ENCODE peak calls at places on chromosome 1, in five cellular contexts. Y, U, N, J and P are unnamed samples.

GRCh38 chr1:61638296-61638695 is 86.6 kb downstream of the TM2D1 start:
- DNase-seq in N (peak), Y (no peak), J (no peak), U (no peak), P (peak)

GRCh38 chr1:109198043-109198695 is 15.5 kb upstream of the SARS1 start:
- DNase-seq in Y (no peak), U (no peak), N (peak), J (peak), P (peak)

GRCh38 chr1:235402457-235403200 is 35.4 kb downstream of the TBCE start:
- DNase-seq in N (no peak), Y (no peak), J (peak), U (no peak), P (no peak)

GRCh38 chr1:87120779-87121178 is 206.3 kb downstream of the HS2ST1 start:
- DNase-seq in U (no peak), Y (no peak), J (no peak), N (no peak), P (no peak)

GRCh38 chr1:29669912-29670311 is 433.6 kb downstream of the PTPRU start:
- DNase-seq in Y (no peak), U (no peak), N (no peak), J (peak), P (no peak)

GRCh38 chr1:240312872-240313271 is 221.2 kb downstream of the FMN2 start:
- DNase-seq in J (no peak), Y (no peak), U (no peak), N (peak), P (peak)

GRCh38 chr1:8981169-8981568 is 35.5 kb downstream of the CA6 start:
- DNase-seq in N (no peak), J (no peak), Y (no peak), U (no peak), P (no peak)

GRCh38 chr1:44924835-44925464 is 61.4 kb downstream of the EIF2B3 start:
- DNase-seq in Y (no peak), U (no peak), N (peak), J (no peak), P (peak)